ENCODE peak calls at places on chromosomes 7 and 10, in eight cellular contexts. One of them, this sample, is unnamed.

GRCh38 chr7:157158400-157158799 is 19.7 kb downstream of the UBE3C start:
- DNase-seq in HuH-7: no peak
- DNase-seq in AG10803: no peak
- DNase-seq in activated CD8-positive, alpha-beta T cell treated with anti-CD3 and anti-CD28 coated beads for 36 hours: no peak
- DNase-seq in activated CD4-positive, alpha-beta T cell treated with anti-CD3 and anti-CD28 coated beads for 36 hours: no peak
- DNase-seq in HEK293T: no peak
- DNase-seq in activated T-cell treated with anti-CD3 and anti-CD28 coated beads, Interleukin-2, amount 50 U/mL, for 72 hours: no peak
- DNase-seq in cardiac muscle cell: no peak
- DNase-seq in this sample: no peak

GRCh38 chr7:99267530-99268360 is 4.9 kb upstream of the MYH16 start:
- DNase-seq in AG10803: peak; percentile 77
- DNase-seq in activated T-cell treated with anti-CD3 and anti-CD28 coated beads, Interleukin-2, amount 50 U/mL, for 72 hours: no peak
- DNase-seq in activated CD4-positive, alpha-beta T cell treated with anti-CD3 and anti-CD28 coated beads for 36 hours: no peak
- DNase-seq in HEK293T: no peak
- DNase-seq in HuH-7: peak; percentile 52
- DNase-seq in activated CD8-positive, alpha-beta T cell treated with anti-CD3 and anti-CD28 coated beads for 36 hours: no peak
- DNase-seq in cardiac muscle cell: no peak
- DNase-seq in this sample: no peak

GRCh38 chr7:138974675-138975237 is 6.4 kb downstream of the KIAA1549 start:
- DNase-seq in AG10803: no peak
- DNase-seq in HEK293T: no peak
- DNase-seq in HuH-7: no peak
- DNase-seq in activated T-cell treated with anti-CD3 and anti-CD28 coated beads, Interleukin-2, amount 50 U/mL, for 72 hours: no peak
- DNase-seq in activated CD8-positive, alpha-beta T cell treated with anti-CD3 and anti-CD28 coated beads for 36 hours: no peak
- DNase-seq in cardiac muscle cell: no peak
- DNase-seq in activated CD4-positive, alpha-beta T cell treated with anti-CD3 and anti-CD28 coated beads for 36 hours: no peak
- DNase-seq in this sample: no peak

GRCh38 chr7:95996174-95996573 is 223.8 kb downstream of the DYNC1I1 start:
- DNase-seq in AG10803: no peak
- DNase-seq in cardiac muscle cell: no peak
- DNase-seq in HuH-7: no peak
- DNase-seq in HEK293T: no peak
- DNase-seq in activated T-cell treated with anti-CD3 and anti-CD28 coated beads, Interleukin-2, amount 50 U/mL, for 72 hours: no peak
- DNase-seq in activated CD8-positive, alpha-beta T cell treated with anti-CD3 and anti-CD28 coated beads for 36 hours: peak; percentile 3
- DNase-seq in activated CD4-positive, alpha-beta T cell treated with anti-CD3 and anti-CD28 coated beads for 36 hours: no peak
- DNase-seq in this sample: no peak

GRCh38 chr10:43205681-43206390 is 61.0 kb downstream of the RASGEF1A start:
- DNase-seq in activated CD4-positive, alpha-beta T cell treated with anti-CD3 and anti-CD28 coated beads for 36 hours: no peak
- DNase-seq in HEK293T: no peak
- DNase-seq in activated CD8-positive, alpha-beta T cell treated with anti-CD3 and anti-CD28 coated beads for 36 hours: no peak
- DNase-seq in HuH-7: no peak
- DNase-seq in cardiac muscle cell: no peak
- DNase-seq in activated T-cell treated with anti-CD3 and anti-CD28 coated beads, Interleukin-2, amount 50 U/mL, for 72 hours: no peak
- DNase-seq in AG10803: no peak
- DNase-seq in this sample: peak; percentile 1

GRCh38 chr10:70657036-70657435 is 15.3 kb upstream of the ADAMTS14 start:
- DNase-seq in AG10803: no peak
- DNase-seq in activated T-cell treated with anti-CD3 and anti-CD28 coated beads, Interleukin-2, amount 50 U/mL, for 72 hours: no peak
- DNase-seq in activated CD4-positive, alpha-beta T cell treated with anti-CD3 and anti-CD28 coated beads for 36 hours: no peak
- DNase-seq in activated CD8-positive, alpha-beta T cell treated with anti-CD3 and anti-CD28 coated beads for 36 hours: no peak
- DNase-seq in cardiac muscle cell: no peak
- DNase-seq in HEK293T: no peak
- DNase-seq in HuH-7: no peak
- DNase-seq in this sample: no peak

GRCh38 chr7:2566890-2567662 is 8.3 kb downstream of the IQCE start:
- DNase-seq in cardiac muscle cell: peak; percentile 34
- DNase-seq in HEK293T: no peak
- DNase-seq in activated CD8-positive, alpha-beta T cell treated with anti-CD3 and anti-CD28 coated beads for 36 hours: no peak
- DNase-seq in AG10803: peak; percentile 9
- DNase-seq in activated CD4-positive, alpha-beta T cell treated with anti-CD3 and anti-CD28 coated beads for 36 hours: peak; percentile 82
- DNase-seq in HuH-7: no peak
- DNase-seq in activated T-cell treated with anti-CD3 and anti-CD28 coated beads, Interleukin-2, amount 50 U/mL, for 72 hours: peak; percentile 14
- DNase-seq in this sample: no peak

GRCh38 chr10:70465832-70466231 is 12.7 kb upstream of the PALD1 start:
- DNase-seq in AG10803: no peak
- DNase-seq in HEK293T: no peak
- DNase-seq in cardiac muscle cell: no peak
- DNase-seq in activated CD8-positive, alpha-beta T cell treated with anti-CD3 and anti-CD28 coated beads for 36 hours: no peak
- DNase-seq in activated CD4-positive, alpha-beta T cell treated with anti-CD3 and anti-CD28 coated beads for 36 hours: no peak
- DNase-seq in HuH-7: no peak
- DNase-seq in activated T-cell treated with anti-CD3 and anti-CD28 coated beads, Interleukin-2, amount 50 U/mL, for 72 hours: no peak
- DNase-seq in this sample: no peak

GRCh38 chr7:158409816-158410330 is 177.8 kb downstream of the PTPRN2 start:
- DNase-seq in activated T-cell treated with anti-CD3 and anti-CD28 coated beads, Interleukin-2, amount 50 U/mL, for 72 hours: no peak
- DNase-seq in cardiac muscle cell: no peak
- DNase-seq in HEK293T: no peak
- DNase-seq in activated CD4-positive, alpha-beta T cell treated with anti-CD3 and anti-CD28 coated beads for 36 hours: no peak
- DNase-seq in HuH-7: no peak
- DNase-seq in AG10803: no peak
- DNase-seq in activated CD8-positive, alpha-beta T cell treated with anti-CD3 and anti-CD28 coated beads for 36 hours: no peak
- DNase-seq in this sample: no peak

This sample was measured in nephron progenitor cell.